ENCODE peak calls at places on chromosome 9, in seven cellular contexts. L is HepG2, N is H1, O is HCT116, E is Panc1, C is SK-N-SH, J is K562. X is an unnamed sample.

GRCh38 chr9:136853596-136854112 is 1.5 kb downstream of the MAMDC4 start:
- DNase-seq in L (no peak), N (no peak), O (no peak), E (no peak), C (no peak), J (no peak), X (no peak)

GRCh38 chr9:130539473-130540223 is 39.7 kb upstream of the FUBP3 start:
- DNase-seq in L (no peak), N (no peak), O (peak; percentile 40), E (no peak), C (no peak), J (no peak), X (no peak)

GRCh38 chr9:15423328-15423985 is 781 bp downstream of the SNAPC3 start:
- DNase-seq in L (no peak), N (no peak), O (no peak), E (no peak), C (peak; percentile 52), J (peak; percentile 16), X (no peak)

GRCh38 chr9:5515261-5515650 is 4.9 kb downstream of the PDCD1LG2 start:
- DNase-seq in L (no peak), N (no peak), O (no peak), E (no peak), C (no peak), J (no peak), X (no peak)

GRCh38 chr9:32431940-32432555 is 47.6 kb downstream of the ACO1 start:
- DNase-seq in L (peak; percentile 33), N (no peak), O (peak; percentile 13), E (no peak), C (peak; percentile 55), J (peak; percentile 50), X (no peak)

GRCh38 chr9:69265891-69266290 is 59.1 kb upstream of the ENTREP1 start:
- DNase-seq in L (no peak), N (no peak), O (no peak), E (no peak), C (no peak), J (no peak), X (no peak)

GRCh38 chr9:14652729-14653377 is 40.4 kb downstream of the ZDHHC21 start:
- DNase-seq in L (peak; percentile 70), N (no peak), O (no peak), E (no peak), C (peak; percentile 40), J (peak; percentile 25), X (no peak)

GRCh38 chr9:91837982-91838731 is 111.9 kb downstream of the ROR2 start:
- DNase-seq in L (no peak), N (no peak), O (peak; percentile 63), E (no peak), C (no peak), J (peak; percentile 47), X (no peak)

GRCh38 chr9:38062106-38062497 is 6.9 kb downstream of the SHB start:
- DNase-seq in L (no peak), N (no peak), O (no peak), E (no peak), C (no peak), J (no peak), X (no peak)

GRCh38 chr9:89500008-89500407 is 2.1 kb upstream of the SEMA4D start:
- DNase-seq in L (no peak), N (no peak), O (no peak), E (no peak), C (no peak), J (no peak), X (no peak)

GRCh38 chr9:126791406-126792230 is 13.2 kb upstream of the ZBTB43 start:
- DNase-seq in L (peak; percentile 49), N (no peak), O (no peak), E (peak; percentile 90), C (no peak), J (no peak), X (no peak)

GRCh38 chr9:91784673-91785402 is 165.2 kb downstream of the ROR2 start:
- DNase-seq in L (no peak), N (no peak), O (no peak), E (no peak), C (no peak), J (no peak), X (no peak)

GRCh38 chr9:127121628-127122175 is 733 bp downstream of the ANGPTL2 start:
- DNase-seq in L (no peak), N (no peak), O (no peak), E (no peak), C (peak; percentile 59), J (no peak), X (no peak)

GRCh38 chr9:121369595-121370265 is at the start of gene STOM:
- DNase-seq in L (peak; percentile 27), N (no peak), O (no peak), E (no peak), C (peak; percentile 78), J (peak; percentile 10), X (no peak)

DNA sequence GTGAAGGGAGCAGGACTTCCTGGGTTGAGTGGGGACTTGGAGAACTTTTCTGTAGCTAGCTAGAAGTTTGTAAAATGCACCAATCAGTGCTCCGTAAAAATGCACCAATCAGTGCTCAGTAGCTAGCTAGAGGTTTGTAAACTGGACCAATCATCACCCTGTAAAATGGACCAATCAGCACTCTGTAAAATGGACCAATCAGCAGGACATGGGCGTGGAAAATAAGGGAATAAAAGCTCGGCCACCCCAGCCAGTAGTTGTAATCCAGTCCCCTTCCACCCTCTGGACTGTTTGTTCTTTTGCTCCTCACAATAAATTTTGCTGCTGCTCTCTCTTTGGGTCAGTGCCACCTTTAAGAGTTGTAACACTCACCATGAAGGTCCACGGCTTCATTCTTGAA is 29.5 kb downstream of the SPATA31C2 start:
- DNase-seq in L (no peak), N (no peak), O (no peak), E (no peak), C (no peak), J (no peak), X (no peak)
- TF ChIP-seq SIN3A in L (no peak), N (no peak), O (no peak), E (no peak), C (no peak), J (no peak), X (no peak)

GRCh38 chr9:79969383-79969782 is 397.6 kb downstream of the TLE4 start:
- DNase-seq in L (no peak), N (no peak), O (no peak), E (no peak), C (peak; percentile 31), J (no peak), X (no peak)

GRCh38 chr9:79968533-79968932 is 396.8 kb downstream of the TLE4 start:
- DNase-seq in L (no peak), N (no peak), O (no peak), E (no peak), C (no peak), J (no peak), X (no peak)

GRCh38 chr9:79974806-79975422 is 403.1 kb downstream of the TLE4 start:
- DNase-seq in L (no peak), N (no peak), O (no peak), E (no peak), C (no peak), J (no peak), X (no peak)

GRCh38 chr9:79973627-79974026 is 401.9 kb downstream of the TLE4 start:
- DNase-seq in L (no peak), N (no peak), O (no peak), E (no peak), C (no peak), J (no peak), X (no peak)

GRCh38 chr9:79969866-79970265 is 398.1 kb downstream of the TLE4 start:
- DNase-seq in L (no peak), N (no peak), O (no peak), E (no peak), C (no peak), J (no peak), X (no peak)
- TF ChIP-seq SIN3A in L (no peak), N (no peak), O (no peak), E (no peak), C (no peak), J (no peak), X (no peak)

GRCh38 chr9:36827593-36827992 is 206.5 kb downstream of the PAX5 start:
- DNase-seq in L (no peak), N (no peak), O (no peak), E (no peak), C (no peak), J (no peak), X (no peak)
- TF ChIP-seq SIN3A in L (no peak), N (no peak), O (no peak), E (no peak), C (no peak), J (no peak), X (no peak)

DNA sequence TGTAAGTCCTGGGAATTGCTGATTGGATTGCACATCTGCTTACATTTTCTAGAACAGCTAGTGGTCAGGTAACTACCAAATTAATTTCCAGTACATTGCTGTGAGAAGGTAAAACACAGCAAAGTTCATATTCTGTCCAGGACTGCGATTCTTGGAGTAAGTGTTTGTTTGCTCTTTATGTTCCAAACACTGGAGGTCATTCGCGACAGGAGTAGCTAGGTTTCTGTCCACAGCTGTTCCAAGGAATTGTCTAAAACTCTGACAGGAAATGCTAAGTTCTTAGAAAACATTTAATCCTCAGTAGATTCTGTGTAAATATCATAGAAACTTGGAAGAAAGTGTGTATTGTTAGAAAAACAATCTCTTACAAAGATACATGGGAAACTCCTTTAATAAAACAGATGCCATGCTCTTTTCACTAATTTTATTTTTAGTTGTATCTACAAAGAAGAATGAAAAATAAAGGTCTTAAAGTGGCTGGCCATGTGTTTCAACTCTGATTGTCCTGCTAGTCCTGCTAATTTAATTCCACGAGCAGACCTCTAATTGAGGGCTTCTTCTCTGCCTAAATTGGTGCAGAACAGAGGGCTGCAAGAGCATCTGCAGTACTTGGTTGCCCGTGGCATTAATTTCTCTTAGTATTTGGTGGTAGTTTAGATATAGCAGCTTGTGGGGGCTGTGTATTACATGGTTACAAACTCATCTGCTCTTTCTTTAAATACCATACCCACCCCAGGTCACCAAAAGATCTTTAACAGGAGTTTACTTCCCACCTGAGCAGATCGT is 464.5 kb downstream of the RASEF start:
- DNase-seq in L (no peak), N (no peak), O (no peak), E (no peak), C (peak; percentile 28), J (no peak), X (no peak)
- TF ChIP-seq SIN3A in L (no peak), N (no peak), O (no peak), E (no peak), C (no peak), J (no peak), X (no peak)

GRCh38 chr9:16753256-16753655 is 117.2 kb downstream of the BNC2 start:
- DNase-seq in L (no peak), N (no peak), O (no peak), E (no peak), C (no peak), J (no peak), X (no peak)
- TF ChIP-seq SIN3A in L (no peak), N (no peak), O (no peak), E (no peak), C (no peak), J (no peak), X (no peak)